ENCODE peak calls at places on chromosomes 4 and X, in six cellular contexts. A is AG04450, U is tibial artery, B is cardiac muscle cell, S is lung, R is tibial nerve. Q is an unnamed sample.

GRCh38 chrX:115534383-115534782 is 26.6 kb upstream of the PLS3 start:
- DNase-seq in A (no peak), U (no peak), B (no peak), S (no peak), R (no peak), Q (no peak)

GRCh38 chr4:106803107-106803506 is 233.0 kb downstream of the DKK2 start:
- DNase-seq in A (no peak), U (no peak), B (no peak), S (no peak), R (no peak), Q (no peak)

GRCh38 chr4:3010998-3011397 is 47.6 kb downstream of the GRK4 start:
- DNase-seq in A (peak; percentile 38), U (peak; percentile 41), B (no peak), S (no peak), R (no peak), Q (peak; percentile 81)

GRCh38 chrX:45760187-45760742 is 559.6 kb upstream of the DIPK2B start:
- DNase-seq in A (no peak), U (no peak), B (no peak), S (no peak), R (no peak), Q (no peak)

GRCh38 chr4:125316391-125316780 is 1.6 kb downstream of the FAT4 start:
- DNase-seq in A (no peak), U (peak; percentile 51), B (peak; percentile 34), S (peak; percentile 49), R (peak; percentile 25), Q (no peak)

GRCh38 chr4:151678048-151678853 is 82.6 kb downstream of the GATB start:
- DNase-seq in A (no peak), U (no peak), B (no peak), S (no peak), R (no peak), Q (no peak)

GRCh38 chr4:14920759-14921313 is 81.4 kb upstream of the CPEB2 start:
- DNase-seq in A (no peak), U (no peak), B (no peak), S (no peak), R (no peak), Q (no peak)

GRCh38 chr4:123446791-123447474 is 50.3 kb downstream of the SPRY1 start:
- DNase-seq in A (no peak), U (no peak), B (peak; percentile 56), S (no peak), R (no peak), Q (no peak)

GRCh38 chrX:9845574-9845948 is 59.3 kb downstream of the SHROOM2 start:
- DNase-seq in A (no peak), U (no peak), B (no peak), S (no peak), R (no peak), Q (no peak)

GRCh38 chr4:122705035-122705434 is 27.5 kb upstream of the BBS12 start:
- DNase-seq in A (no peak), U (no peak), B (no peak), S (no peak), R (no peak), Q (no peak)

GRCh38 chr4:150315175-150315574 is 236.9 kb downstream of the DCLK2 start:
- DNase-seq in A (no peak), U (no peak), B (no peak), S (no peak), R (no peak), Q (no peak)

GRCh38 chrX:3712870-3713224 is 602 bp downstream of the PRKX start:
- DNase-seq in A (no peak), U (no peak), B (no peak), S (no peak), R (no peak), Q (no peak)

GRCh38 chr4:40335508-40335860 is 351 bp downstream of the CHRNA9 start:
- DNase-seq in A (no peak), U (no peak), B (no peak), S (no peak), R (no peak), Q (no peak)

GRCh38 chr4:16027626-16028025 is 56.2 kb downstream of the PROM1 start:
- DNase-seq in A (no peak), U (no peak), B (no peak), S (no peak), R (no peak), Q (no peak)

GRCh38 chrX:43805579-43805978 is 76.7 kb downstream of the MAOB start:
- DNase-seq in A (no peak), U (no peak), B (no peak), S (no peak), R (no peak), Q (no peak)

GRCh38 chr4:77692847-77693432 is 87.3 kb downstream of the CXCL13 start:
- DNase-seq in A (no peak), U (no peak), B (no peak), S (no peak), R (no peak), Q (no peak)

GRCh38 chr4:109278594-109279031 is 23.8 kb downstream of the COL25A1 start:
- DNase-seq in A (no peak), U (no peak), B (no peak), S (no peak), R (no peak), Q (no peak)

GRCh38 chr4:38177035-38177791 is 217.0 kb downstream of the PTTG2 start:
- DNase-seq in A (no peak), U (peak; percentile 40), B (no peak), S (peak; percentile 31), R (no peak), Q (no peak)

GRCh38 chr4:5029447-5029846 is 10.2 kb upstream of the CYTL1 start:
- DNase-seq in A (no peak), U (no peak), B (no peak), S (no peak), R (no peak), Q (no peak)

GRCh38 chr4:147843162-147843561 is 111.3 kb downstream of the ARHGAP10 start:
- DNase-seq in A (no peak), U (no peak), B (no peak), S (no peak), R (no peak), Q (no peak)

GRCh38 chrX:149131780-149132179 is 373.3 kb downstream of the IDS start:
- DNase-seq in A (no peak), U (no peak), B (no peak), S (no peak), R (no peak), Q (no peak)

GRCh38 chr4:53507671-53508286 is 83.5 kb downstream of the LNX1 start:
- DNase-seq in A (no peak), U (peak; percentile 85), B (no peak), S (no peak), R (peak; percentile 49), Q (peak; percentile 98)

GRCh38 chr4:25938251-25939186 is 24.5 kb downstream of the SMIM20 start:
- DNase-seq in A (no peak), U (peak; percentile 59), B (no peak), S (no peak), R (peak; percentile 41), Q (peak; percentile 52)

DNA sequence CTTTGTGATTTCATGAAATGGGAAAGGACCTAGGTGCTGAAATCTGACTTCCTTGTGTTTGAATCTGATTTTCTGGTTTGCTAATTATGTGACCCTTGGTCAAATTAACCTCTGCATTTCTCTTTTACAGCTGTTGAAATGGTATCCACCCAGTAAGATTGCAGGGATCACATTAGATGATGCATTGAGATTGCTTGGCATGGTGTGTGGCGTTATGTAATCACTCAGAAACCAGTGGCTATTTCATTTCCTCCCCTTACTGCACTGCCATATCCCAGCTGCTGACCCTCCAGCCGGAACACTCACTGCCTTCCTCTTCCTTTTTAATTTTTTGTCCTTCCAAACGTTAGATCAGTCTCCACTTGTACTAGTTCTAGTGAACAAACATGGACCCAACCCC is 79.0 kb downstream of the KLHL8 start:
- DNase-seq in A (no peak), U (no peak), B (no peak), S (no peak), R (no peak), Q (no peak)
- H3K4me3 ChIP-seq in A (no peak overlapping the region), U (no peak overlapping the region), B (no peak overlapping the region), S (no peak overlapping the region), R (no peak overlapping the region), Q (no peak overlapping the region)

DNA sequence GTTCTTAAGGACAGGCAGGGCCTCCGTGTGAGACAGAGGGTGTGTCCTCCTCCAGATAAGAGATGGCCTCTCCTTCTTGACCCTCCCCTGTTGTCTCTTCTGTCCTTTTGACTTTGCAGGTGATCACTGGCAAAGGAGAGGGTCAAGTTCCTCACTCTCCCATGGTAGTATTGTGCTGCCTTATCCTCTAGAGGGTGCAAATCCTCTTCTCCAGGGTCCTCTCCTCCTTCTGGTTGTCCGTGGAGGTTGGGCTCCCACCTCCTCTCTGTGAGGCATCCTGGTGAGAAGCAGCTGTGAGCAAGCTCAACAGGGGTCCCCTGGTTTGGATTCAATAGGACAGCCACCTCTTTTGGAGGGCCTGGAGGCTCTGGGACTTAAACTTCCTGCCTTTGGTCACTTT is 44.8 kb downstream of the ZNF182 start:
- DNase-seq in A (no peak), U (no peak), B (peak; percentile 11), S (no peak), R (no peak), Q (no peak)
- TF ChIP-seq CTCF in A (no peak), U (no peak), B (peak; percentile 35), S (peak; percentile 1), R (no peak), Q (peak; percentile 15)

DNA sequence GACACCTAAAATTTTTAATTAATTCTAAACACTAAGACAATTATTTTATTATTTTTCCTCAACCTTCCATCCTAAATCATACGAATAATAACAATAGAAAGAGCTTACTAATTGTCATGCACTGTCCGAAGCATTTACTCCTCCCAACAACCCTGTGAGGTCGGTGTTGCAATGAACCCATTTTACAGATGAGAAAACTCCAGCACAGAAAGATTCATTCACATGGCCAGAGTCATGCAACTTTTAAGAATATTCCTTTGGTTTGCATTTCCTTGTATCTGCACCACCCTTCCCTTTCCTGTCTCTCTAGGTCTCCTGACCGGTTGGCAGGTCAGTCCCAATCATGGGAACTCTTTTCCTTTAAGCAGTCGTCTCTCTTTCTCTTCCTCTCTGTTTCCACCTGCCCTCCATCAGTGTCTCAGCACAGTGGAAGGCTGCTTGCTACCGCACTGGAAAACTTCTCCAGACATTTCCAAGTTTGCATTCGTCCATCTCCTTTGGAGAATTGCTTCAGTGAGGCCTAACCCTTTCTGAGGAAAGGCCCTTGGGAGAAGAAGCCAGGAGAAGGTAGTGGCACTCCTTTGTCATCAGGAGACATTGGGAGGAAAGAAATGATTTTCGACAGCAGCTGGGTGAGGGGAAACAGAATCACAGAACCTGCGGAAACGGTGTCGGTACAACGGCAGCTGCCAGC is 1.9 kb upstream of the TMSB4X start:
- DNase-seq in A (no peak), U (no peak), B (no peak), S (no peak), R (no peak), Q (no peak)
- H3K4me3 ChIP-seq in A (no peak overlapping the region), U (no peak overlapping the region), B (no peak overlapping the region), S (no peak overlapping the region), R (peak overlapping the region; percentile 76), Q (no peak overlapping the region)

GRCh38 chrX:146243071-146243470 is 425.4 kb downstream of the SLITRK2 start:
- DNase-seq in A (no peak), U (no peak), B (no peak), S (no peak), R (no peak), Q (no peak)
- TF ChIP-seq CTCF in A (no peak), U (no peak), B (no peak), S (no peak), R (no peak), Q (no peak)